ENCODE peak calls at places on chromosomes 5 and 9, in ten cellular contexts. E is Peyer's patch; I is small intestine; X is effector memory CD4-positive, alpha-beta T cell; L is CD8-positive, alpha-beta memory T cell; S is cardiac muscle cell; R is heart right ventricle; D is sigmoid colon; T is H9; U is CD8-positive, alpha-beta T cell. N is an unnamed sample.

GRCh38 chr5:130216306-130216705 is 312.0 kb downstream of the CHSY3 start:
- DNase-seq in I (no peak), T (no peak), U (no peak), S (no peak), D (no peak), E (no peak), X (no peak), L (no peak), R (no peak), N (no peak)

GRCh38 chr5:150261231-150261630 is 28.3 kb downstream of the CAMK2A start:
- DNase-seq in L (no peak), D (no peak), U (no peak), I (no peak), R (no peak), S (no peak), E (no peak), X (no peak), T (no peak), N (no peak)

GRCh38 chr9:135485385-135485784 is 5.8 kb downstream of the PPP1R26 start:
- DNase-seq in X (no peak), E (no peak), D (no peak), S (no peak), R (no peak), T (no peak), I (no peak), U (no peak), L (no peak), N (no peak)

GRCh38 chr5:168708301-168708695 is 129.1 kb upstream of the PANK3 start:
- DNase-seq in T (no peak), D (no peak), R (no peak), L (no peak), I (no peak), E (no peak), U (no peak), S (no peak), X (no peak), N (peak; percentile 18)

GRCh38 chr9:94861589-94862241 is 135.2 kb downstream of the AOPEP start:
- DNase-seq in U (no peak), D (no peak), I (no peak), R (no peak), L (no peak), E (no peak), S (peak; percentile 77), X (no peak), T (no peak), N (no peak)

GRCh38 chr9:135887021-135887507 is 20.3 kb downstream of the CAMSAP1 start:
- DNase-seq in E (no peak), R (peak; percentile 50), X (no peak), S (no peak), T (no peak), L (no peak), U (no peak), I (no peak), D (no peak), N (no peak)

GRCh38 chr9:6576930-6577329 is 68.6 kb downstream of the GLDC start:
- DNase-seq in S (no peak), L (no peak), E (no peak), R (no peak), I (no peak), D (no peak), T (no peak), X (no peak), U (no peak), N (no peak)

GRCh38 chr5:126369995-126370731 is 53.0 kb upstream of the GRAMD2B start:
- DNase-seq in L (no peak), E (peak; percentile 53), U (no peak), D (no peak), T (no peak), X (no peak), R (no peak), I (peak; percentile 91), S (no peak), N (peak; percentile 59)

GRCh38 chr5:178308541-178309092 is 76.0 kb upstream of the PHYKPL start:
- DNase-seq in X (no peak), U (no peak), T (no peak), I (no peak), E (peak; percentile 37), D (peak; percentile 51), R (no peak), L (no peak), S (no peak), N (peak; percentile 39)

GRCh38 chr5:142686210-142686734 is 382 bp upstream of the FGF1 start:
- DNase-seq in I (no peak), R (no peak), D (no peak), U (no peak), E (no peak), L (no peak), S (no peak), T (no peak), X (no peak), N (peak; percentile 75)

GRCh38 chr5:102794047-102794446 is 38.9 kb downstream of the PAM start:
- DNase-seq in D (no peak), L (no peak), X (no peak), T (no peak), U (no peak), E (no peak), R (no peak), I (no peak), S (no peak), N (no peak)

GRCh38 chr5:104344809-104345512 is 782.4 kb upstream of the NUDT12 start:
- DNase-seq in E (no peak), I (no peak), X (no peak), T (no peak), U (no peak), D (no peak), L (no peak), R (no peak), S (peak; percentile 49), N (peak; percentile 48)

GRCh38 chr5:5699062-5699461 is 276.6 kb downstream of the ICE1 start:
- DNase-seq in D (no peak), S (no peak), X (no peak), E (no peak), T (peak; percentile 48), I (no peak), R (no peak), L (no peak), U (no peak), N (peak; percentile 68)

GRCh38 chr5:179212870-179213269 is 132.4 kb downstream of the ADAMTS2 start:
- DNase-seq in I (no peak), L (no peak), X (no peak), T (no peak), E (no peak), U (no peak), D (no peak), S (no peak), R (no peak), N (no peak)

GRCh38 chr5:23820764-23821471 is 313.5 kb downstream of the PRDM9 start:
- DNase-seq in U (no peak), R (no peak), E (no peak), I (no peak), L (no peak), D (no peak), S (peak; percentile 29), X (no peak), T (no peak), N (no peak)

GRCh38 chr9:114272739-114273431 is 50.0 kb upstream of the ORM1 start:
- DNase-seq in T (no peak), S (no peak), R (no peak), X (no peak), I (no peak), E (peak; percentile 15), L (no peak), D (peak; percentile 49), U (no peak), N (peak; percentile 40)

GRCh38 chr5:131068893-131069643 is 96.0 kb downstream of the HINT1 start:
- DNase-seq in R (no peak), S (peak; percentile 6), T (no peak), L (peak; percentile 26), D (no peak), X (peak; percentile 28), U (peak; percentile 53), E (no peak), I (peak; percentile 31), N (no peak)

GRCh38 chr5:76499528-76500161 is 96.6 kb downstream of the IQGAP2 start:
- DNase-seq in X (no peak), S (no peak), D (no peak), L (no peak), T (no peak), I (no peak), U (no peak), R (no peak), E (no peak), N (no peak)

GRCh38 chr5:96776606-96777005 is 31.1 kb downstream of the ERAP1 start:
- DNase-seq in I (no peak), X (no peak), R (no peak), T (no peak), S (no peak), E (no peak), U (no peak), D (no peak), L (no peak), N (no peak)

GRCh38 chr9:120913673-120914266 is 12.8 kb downstream of the TRAF1 start:
- DNase-seq in I (no peak), D (no peak), X (no peak), L (no peak), R (no peak), U (no peak), T (no peak), S (no peak), E (no peak), N (peak; percentile 87)
- H3K27ac ChIP-seq in I (no peak overlapping the region), D (no peak overlapping the region), X (no peak overlapping the region), L (no peak overlapping the region), R (no peak overlapping the region), U (no peak overlapping the region), T (no peak overlapping the region), S (no peak overlapping the region), E (no peak overlapping the region), N (no peak overlapping the region)

GRCh38 chr9:101408374-101409078 is 9.9 kb downstream of the ZNF189 start:
- DNase-seq in T (no peak), U (no peak), S (no peak), D (no peak), X (no peak), I (no peak), E (no peak), L (no peak), R (no peak), N (no peak)
- H3K9me3 ChIP-seq in T (peaks cover 44% of the 10 kb centered on the region), U (peaks cover 57% of the 10 kb centered on the region), S (peaks cover 13% of the 10 kb centered on the region), D (peaks cover 67% of the 10 kb centered on the region), X (peaks cover 44% of the 10 kb centered on the region), I (peaks cover 5% of the 10 kb centered on the region), E (peaks cover 81% of the 10 kb centered on the region), L (peaks cover 52% of the 10 kb centered on the region), R (peaks cover 100% of the 10 kb centered on the region), N (peaks cover 90% of the 10 kb centered on the region)

GRCh38 chr5:60483046-60483445 is 216.9 kb downstream of the DEPDC1B start:
- DNase-seq in L (no peak), D (no peak), S (no peak), I (no peak), X (no peak), U (no peak), T (no peak), R (no peak), E (no peak), N (no peak)
- H3K4me1 ChIP-seq in L (no peaks in the 10 kb centered on the region), D (no peaks in the 10 kb centered on the region), S (no peaks in the 10 kb centered on the region), I (no peaks in the 10 kb centered on the region), X (no peaks in the 10 kb centered on the region), U (no peaks in the 10 kb centered on the region), T (no peaks in the 10 kb centered on the region), R (no peaks in the 10 kb centered on the region), E (no peaks in the 10 kb centered on the region), N (no peaks in the 10 kb centered on the region)

DNA sequence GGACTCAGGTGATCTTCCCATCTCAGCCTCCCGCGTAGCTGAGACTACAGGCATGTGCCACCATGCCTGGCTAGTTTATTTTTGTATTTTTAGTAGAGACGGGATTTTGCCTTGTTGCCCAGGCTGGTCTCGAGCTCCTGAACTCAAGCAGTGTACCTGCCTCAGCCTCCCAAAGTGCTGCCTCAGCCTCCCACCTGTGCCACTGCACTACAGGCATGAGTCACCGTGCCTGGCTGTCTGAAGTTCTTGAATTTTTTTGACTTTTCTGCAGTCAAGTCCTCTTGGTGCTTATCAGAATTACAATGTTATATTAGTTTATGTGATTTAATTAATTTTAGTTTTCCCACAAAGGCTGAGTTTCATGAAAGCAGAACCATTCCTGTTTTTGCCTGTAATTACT is 9.8 kb downstream of the SPIN1 start:
- DNase-seq in S (no peak), D (no peak), E (no peak), I (no peak), T (no peak), U (no peak), X (no peak), L (no peak), R (no peak), N (no peak)
- H3K27ac ChIP-seq in S (no peak overlapping the region), D (peak overlapping the region; percentile 27), E (no peak overlapping the region), I (no peak overlapping the region), T (no peak overlapping the region), U (no peak overlapping the region), X (no peak overlapping the region), L (no peak overlapping the region), R (no peak overlapping the region), N (no peak overlapping the region)